ENCODE peak calls at places on chromosomes 13 and 19, in four cellular contexts. E is endothelial cell, D is astrocyte of the cerebellum, N is fibroblast of lung. V is an unnamed sample.

GRCh38 chr13:105665284-105665683 is 870.2 kb downstream of the EFNB2 start:
- DNase-seq in E (no peak), D (peak), N (no peak), V (no peak)

GRCh38 chr19:39398297-39398864 is 7.2 kb downstream of the MED29 start:
- DNase-seq in E (no peak), D (no peak), N (peak), V (no peak)

GRCh38 chr19:30799854-30800755 is 427.9 kb downstream of the ZNF536 start:
- DNase-seq in E (peak), D (no peak), N (no peak), V (no peak)

GRCh38 chr13:64778002-64778401 is 2452.1 kb downstream of the PCDH9 start:
- DNase-seq in E (no peak), D (no peak), N (no peak), V (no peak)

GRCh38 chr19:38350883-38351282 is 15.3 kb downstream of the CATSPERG start:
- DNase-seq in E (no peak), D (no peak), N (no peak), V (no peak)

GRCh38 chr13:77375554-77375953 is 48.7 kb upstream of the MYCBP2 start:
- DNase-seq in E (no peak), D (no peak), N (no peak), V (no peak)

GRCh38 chr19:6464070-6464873 is at the start of gene CRB3:
- DNase-seq in E (no peak), D (no peak), N (no peak), V (no peak)

GRCh38 chr13:23701646-23702045 is 131.4 kb downstream of the TNFRSF19 start:
- DNase-seq in E (no peak), D (peak), N (peak), V (no peak)

GRCh38 chr19:45591004-45591637 is 6.5 kb upstream of the OPA3 start:
- DNase-seq in E (peak), D (no peak), N (peak), V (peak)

GRCh38 chr19:4814625-4815425 is 16.7 kb downstream of the TICAM1 start:
- DNase-seq in E (no peak), D (no peak), N (peak), V (no peak)

GRCh38 chr19:4366666-4367335 is 23.4 kb downstream of the MPND start:
- DNase-seq in E (no peak), D (no peak), N (no peak), V (no peak)

GRCh38 chr13:105971312-105971711 is 564.1 kb downstream of the EFNB2 start:
- DNase-seq in E (no peak), D (no peak), N (no peak), V (no peak)

GRCh38 chr13:85174291-85174690 is 624.9 kb downstream of the SLITRK6 start:
- DNase-seq in E (no peak), D (no peak), N (no peak), V (no peak)

GRCh38 chr19:19750842-19751790 is 18.2 kb upstream of the ZNF14 start:
- DNase-seq in E (no peak), D (no peak), N (no peak), V (no peak)

GRCh38 chr19:3642296-3642695 is 15.7 kb upstream of the CACTIN start:
- DNase-seq in E (no peak), D (no peak), N (no peak), V (no peak)

DNA sequence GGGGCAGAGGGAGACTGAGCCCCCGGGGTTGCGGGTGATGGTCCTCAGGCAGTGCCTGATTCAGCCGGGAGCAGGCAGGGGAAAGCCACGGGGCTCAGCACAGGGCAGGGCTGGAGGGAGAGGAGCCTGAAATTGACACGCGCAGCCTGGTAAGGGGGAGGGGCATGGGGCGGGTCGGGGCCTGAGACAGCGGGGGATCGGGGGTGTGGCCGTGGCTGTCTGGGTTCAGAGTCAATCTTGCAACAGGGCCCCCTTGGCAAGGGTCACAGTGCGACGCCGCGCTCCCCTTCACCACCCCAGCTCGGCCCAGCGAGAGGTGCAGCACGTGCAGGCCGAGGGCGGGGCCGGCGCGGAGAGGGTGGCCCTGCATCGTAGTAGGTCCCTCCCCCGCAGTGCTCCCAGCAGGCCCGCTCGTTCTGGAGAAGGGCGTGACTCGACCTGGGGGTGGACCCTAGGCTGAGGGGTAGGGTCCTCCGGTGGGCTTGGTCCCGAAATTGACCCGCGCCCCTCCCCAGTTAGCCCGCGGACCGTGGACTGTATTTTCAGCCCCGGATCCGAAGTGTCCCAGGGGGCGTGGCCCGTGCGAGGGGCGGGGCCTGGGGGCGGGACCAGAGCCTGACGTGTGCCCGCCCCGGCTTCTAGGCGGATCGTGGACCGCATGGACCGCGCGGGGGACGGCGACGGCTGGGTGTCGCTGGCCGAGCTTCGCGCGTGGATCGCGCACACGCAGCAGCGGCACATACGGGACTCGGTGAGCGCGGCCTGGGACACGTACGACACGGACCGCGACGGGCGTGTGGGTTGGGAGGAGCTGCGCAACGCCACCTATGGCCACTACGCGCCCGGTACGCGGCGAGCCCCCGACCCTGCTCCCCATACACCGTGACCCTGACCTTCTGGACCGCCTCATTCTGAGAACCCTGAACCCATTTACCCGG is 6.0 kb downstream of the RCN3 start:
- DNase-seq in E (peak), D (no peak), N (peak), V (peak)
- TF ChIP-seq CTCF in E (peak), D (peak), N (no peak), V (peak)

GRCh38 chr19:18338471-18339001 is 1.9 kb upstream of the PGPEP1 start:
- DNase-seq in E (no peak), D (no peak), N (no peak), V (no peak)

GRCh38 chr19:18342090-18342632 is 1.8 kb downstream of the PGPEP1 start:
- DNase-seq in E (no peak), D (no peak), N (no peak), V (no peak)

GRCh38 chr19:18339703-18340102 is 695 bp upstream of the PGPEP1 start:
- DNase-seq in E (no peak), D (no peak), N (no peak), V (peak)

GRCh38 chr19:18340237-18340989 is at the start of gene PGPEP1:
- DNase-seq in E (peak), D (no peak), N (peak), V (peak)

GRCh38 chr19:18340990-18341868 is 831 bp downstream of the PGPEP1 start:
- DNase-seq in E (no peak), D (no peak), N (no peak), V (peak)
- TF ChIP-seq CTCF in E (no peak), D (no peak), N (no peak), V (peak)

GRCh38 chr13:42873081-42873480 is 91.7 kb downstream of the FAM216B start:
- DNase-seq in E (no peak), D (no peak), N (no peak), V (no peak)

GRCh38 chr13:42876270-42876714 is 94.9 kb downstream of the FAM216B start:
- DNase-seq in E (no peak), D (no peak), N (no peak), V (peak)

GRCh38 chr13:42878721-42879120 is 97.3 kb downstream of the FAM216B start:
- DNase-seq in E (no peak), D (no peak), N (no peak), V (no peak)

GRCh38 chr13:42876810-42877550 is 95.6 kb downstream of the FAM216B start:
- DNase-seq in E (no peak), D (no peak), N (peak), V (no peak)

DNA sequence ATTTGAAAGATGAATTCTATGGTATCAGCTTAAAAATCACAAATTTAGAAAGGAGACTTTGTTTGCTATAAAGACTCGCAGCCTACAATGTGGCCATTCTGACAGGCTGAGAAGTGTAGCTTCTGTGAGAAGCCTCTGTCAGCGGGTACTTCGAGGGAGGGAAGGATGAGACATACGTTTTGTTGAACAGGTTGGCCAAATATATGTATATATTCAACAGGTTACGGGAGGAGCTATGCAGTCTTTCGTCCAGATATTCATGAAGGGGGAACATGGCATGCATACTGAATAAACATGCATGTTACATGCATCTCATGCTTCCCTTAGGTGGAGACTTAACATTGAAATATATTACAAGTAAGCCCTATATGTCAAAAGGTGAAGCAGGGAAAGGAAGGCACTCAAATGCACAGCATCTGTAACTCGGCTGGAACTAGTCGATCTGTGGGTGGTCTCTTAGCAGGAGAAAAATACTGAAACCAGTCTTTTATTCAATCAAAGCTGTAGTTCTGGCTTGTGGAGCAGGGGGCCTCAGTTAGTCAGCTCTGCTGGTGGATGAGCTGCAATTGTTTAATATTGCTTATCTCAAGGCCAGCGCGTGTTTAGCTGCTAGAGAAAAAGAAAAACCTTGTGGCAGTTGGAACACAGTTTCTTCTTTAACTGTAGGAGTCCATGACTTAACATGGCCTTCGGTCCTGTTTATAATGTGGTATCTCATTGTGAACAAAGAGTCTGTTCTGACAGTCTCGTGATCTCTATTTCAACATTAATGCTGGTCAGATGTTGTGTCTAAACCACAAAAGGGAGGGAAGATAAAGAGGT is 94.3 kb downstream of the FAM216B start:
- DNase-seq in E (peak), D (no peak), N (peak), V (peak)
- TF ChIP-seq CTCF in E (no peak), D (peak), N (peak), V (no peak)

GRCh38 chr19:28633223-28634030 is 579.5 kb downstream of the UQCRFS1 start:
- DNase-seq in E (peak), D (peak), N (peak), V (peak)
- TF ChIP-seq CTCF in E (peak), D (peak), N (peak), V (peak)

GRCh38 chr19:50686310-50687032 is 33.1 kb downstream of the SHANK1 start:
- DNase-seq in E (no peak), D (no peak), N (no peak), V (no peak)

GRCh38 chr19:50693064-50693975 is 26.3 kb downstream of the SHANK1 start:
- DNase-seq in E (no peak), D (no peak), N (no peak), V (no peak)

GRCh38 chr19:50688766-50689165 is 30.8 kb downstream of the SHANK1 start:
- DNase-seq in E (no peak), D (no peak), N (no peak), V (no peak)

GRCh38 chr19:50694815-50695145 is 24.8 kb downstream of the SHANK1 start:
- DNase-seq in E (no peak), D (no peak), N (no peak), V (no peak)

DNA sequence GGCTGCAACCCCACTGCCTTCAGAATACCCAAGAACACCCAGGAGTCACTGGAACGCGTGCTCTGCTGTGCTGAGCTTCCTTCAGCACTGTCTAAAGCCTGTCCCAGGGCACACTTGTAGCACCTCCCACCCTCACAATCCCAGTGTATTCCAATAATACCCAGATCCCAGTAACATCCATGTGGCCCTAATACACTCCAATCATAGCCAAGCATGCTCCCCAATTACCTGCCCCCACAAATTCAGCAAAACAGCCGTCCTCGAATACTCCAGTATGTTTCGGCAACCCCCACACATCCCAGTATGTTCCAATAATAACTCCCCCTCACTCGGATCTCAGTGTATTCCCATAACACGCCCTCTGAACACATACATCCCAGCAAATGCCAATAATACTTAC is 29.2 kb downstream of the SHANK1 start:
- DNase-seq in E (no peak), D (no peak), N (no peak), V (no peak)
- TF ChIP-seq CTCF in E (no peak), D (no peak), N (no peak), V (no peak)

GRCh38 chr13:109789262-109789661 is 2.9 kb upstream of the IRS2 start:
- DNase-seq in E (no peak), D (no peak), N (no peak), V (no peak)

GRCh38 chr13:109790071-109790470 is 3.7 kb upstream of the IRS2 start:
- DNase-seq in E (no peak), D (no peak), N (peak), V (no peak)

GRCh38 chr13:109792416-109793090 is 6.2 kb upstream of the IRS2 start:
- DNase-seq in E (no peak), D (no peak), N (no peak), V (no peak)

GRCh38 chr13:109788372-109789195 is 2.2 kb upstream of the IRS2 start:
- DNase-seq in E (no peak), D (no peak), N (no peak), V (no peak)

GRCh38 chr13:109790951-109791605 is 4.7 kb upstream of the IRS2 start:
- DNase-seq in E (no peak), D (no peak), N (peak), V (no peak)
- TF ChIP-seq CTCF in E (no peak), D (peak), N (peak), V (peak)

GRCh38 chr13:44068169-44068568 is 188.5 kb downstream of the LACC1 start:
- DNase-seq in E (no peak), D (no peak), N (peak), V (no peak)
- TF ChIP-seq CTCF in E (no peak), D (no peak), N (no peak), V (no peak)